ENCODE peak calls at places on chromosomes 12 and 14, in five cellular contexts. B is AG09309, D is tibial artery, H is stomach, T is breast epithelium. S is an unnamed sample.

GRCh38 chr12:132153501-132154340 is 9.5 kb downstream of the NOC4L start:
- DNase-seq in B (peak), D (peak), H (peak), T (no peak), S (no peak)

GRCh38 chr12:52293926-52294325 is 2.6 kb upstream of the KRT81 start:
- DNase-seq in B (no peak), D (no peak), H (no peak), T (no peak), S (no peak)

GRCh38 chr12:1093166-1093751 is 102.2 kb downstream of the ERC1 start:
- DNase-seq in B (peak), D (no peak), H (no peak), T (no peak), S (peak)

GRCh38 chr12:56160160-56160763 is 2.1 kb downstream of the MYL6 start:
- DNase-seq in B (no peak), D (no peak), H (no peak), T (no peak), S (no peak)

GRCh38 chr12:125065753-125066570 is 727 bp downstream of the AACS start:
- DNase-seq in B (no peak), D (no peak), H (no peak), T (no peak), S (no peak)

GRCh38 chr14:52917732-52918131 is 33.1 kb downstream of the FERMT2 start:
- DNase-seq in B (peak), D (no peak), H (no peak), T (no peak), S (no peak)

GRCh38 chr14:68268197-68268596 is 448.6 kb downstream of the RAD51B start:
- DNase-seq in B (no peak), D (no peak), H (no peak), T (no peak), S (no peak)

GRCh38 chr12:10247659-10248058 is 35.0 kb downstream of the GABARAPL1 start:
- DNase-seq in B (no peak), D (no peak), H (no peak), T (no peak), S (no peak)

GRCh38 chr14:99393059-99393655 is 87.5 kb downstream of the SETD3 start:
- DNase-seq in B (no peak), D (no peak), H (peak), T (no peak), S (no peak)

GRCh38 chr12:108738165-108738564 is 6.8 kb upstream of the CORO1C start:
- DNase-seq in B (no peak), D (no peak), H (no peak), T (no peak), S (no peak)

GRCh38 chr14:102554835-102555819 is 37.3 kb upstream of the RCOR1 start:
- DNase-seq in B (no peak), D (no peak), H (peak), T (no peak), S (no peak)

GRCh38 chr12:89353823-89354629 is 1.7 kb upstream of the DUSP6 start:
- DNase-seq in B (no peak), D (peak), H (peak), T (peak), S (no peak)

GRCh38 chr12:74980510-74980909 is 229.1 kb downstream of the KCNC2 start:
- DNase-seq in B (no peak), D (no peak), H (no peak), T (no peak), S (peak)

GRCh38 chr12:57965766-57966165 is 24.4 kb downstream of the ATP23 start:
- DNase-seq in B (no peak), D (no peak), H (no peak), T (no peak), S (no peak)

GRCh38 chr12:58922849-58923248 is 2.5 kb upstream of the LRIG3 start:
- DNase-seq in B (peak), D (no peak), H (no peak), T (no peak), S (no peak)

GRCh38 chr14:31209605-31210004 is 2.0 kb upstream of the HECTD1 start:
- DNase-seq in B (no peak), D (no peak), H (no peak), T (no peak), S (no peak)

GRCh38 chr12:89225808-89226368 is 126.4 kb downstream of the DUSP6 start:
- DNase-seq in B (peak), D (no peak), H (peak), T (peak), S (peak)

GRCh38 chr12:106058256-106059182 is 80.2 kb downstream of the NUAK1 start:
- DNase-seq in B (peak), D (no peak), H (no peak), T (no peak), S (no peak)

GRCh38 chr14:30551460-30551859 is 7.5 kb upstream of the G2E3 start:
- DNase-seq in B (no peak), D (no peak), H (no peak), T (no peak), S (no peak)

GRCh38 chr14:96698846-96699543 is 98.2 kb upstream of the VRK1 start:
- DNase-seq in B (no peak), D (no peak), H (no peak), T (no peak), S (no peak)

GRCh38 chr12:66740257-66740656 is 61.4 kb upstream of the GRIP1 start:
- DNase-seq in B (no peak), D (no peak), H (no peak), T (no peak), S (no peak)

GRCh38 chr14:58752280-58752679 is 114.5 kb downstream of the DACT1 start:
- DNase-seq in B (no peak), D (no peak), H (no peak), T (no peak), S (no peak)

GRCh38 chr14:105087963-105088811 is 23.0 kb upstream of the GPR132 start:
- DNase-seq in B (no peak), D (peak), H (peak), T (peak), S (no peak)

GRCh38 chr14:104851896-104852663 is 13.0 kb upstream of the CEP170B start:
- DNase-seq in B (no peak), D (peak), H (no peak), T (no peak), S (no peak)

GRCh38 chr12:75964150-75964549 is 67.4 kb downstream of the PHLDA1 start:
- DNase-seq in B (no peak), D (no peak), H (peak), T (no peak), S (no peak)

GRCh38 chr12:123271182-123271491 is 519 bp downstream of the CDK2AP1 start:
- DNase-seq in B (no peak), D (no peak), H (peak), T (no peak), S (no peak)

GRCh38 chr14:100582496-100583165 is 4.6 kb downstream of the BEGAIN start:
- DNase-seq in B (no peak), D (peak), H (no peak), T (no peak), S (no peak)

DNA sequence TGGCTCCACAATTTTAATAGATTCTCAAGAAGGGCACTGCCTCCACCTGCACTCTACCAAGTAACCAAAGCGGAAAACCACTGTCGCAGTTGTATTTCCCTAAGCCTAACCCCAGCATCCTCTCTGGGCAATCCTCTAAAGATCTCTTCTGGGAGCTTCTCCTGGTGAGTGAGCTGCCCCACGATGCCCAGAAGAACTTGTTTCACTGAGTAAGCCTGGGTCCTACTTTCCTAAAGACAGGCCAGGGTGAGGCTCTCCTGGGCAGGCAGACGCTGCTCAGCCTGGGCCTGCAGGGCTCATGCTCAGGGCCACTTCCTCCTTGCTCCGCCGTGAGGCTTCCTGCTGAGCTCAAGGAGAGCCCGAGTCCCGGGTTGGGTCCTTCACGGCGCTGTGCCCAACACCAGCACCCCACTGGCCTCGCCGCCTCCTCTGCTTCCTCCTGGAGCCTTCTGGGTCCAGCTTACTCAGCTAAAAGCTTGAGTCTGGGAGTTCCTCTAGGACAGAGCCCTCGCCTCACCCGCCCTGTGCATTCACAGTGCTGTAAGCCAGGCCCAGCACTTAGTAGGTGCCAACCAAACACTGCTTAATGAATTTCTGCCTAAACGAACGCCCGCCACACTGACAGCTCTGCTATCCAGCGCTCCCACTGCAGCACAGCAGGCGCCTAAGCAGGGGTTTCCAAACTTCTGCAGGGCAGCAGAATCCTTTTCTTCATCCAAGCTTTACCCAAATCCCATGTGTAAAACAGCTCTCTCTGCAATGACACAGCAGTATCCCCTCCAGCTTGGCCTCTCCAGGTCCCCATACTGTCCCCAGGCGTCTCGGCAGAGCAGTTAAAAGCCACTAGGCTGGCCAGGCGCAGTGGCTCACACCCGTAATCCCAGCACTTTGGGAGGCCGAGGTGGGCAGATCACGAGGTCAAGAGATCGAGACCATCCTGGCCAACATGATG is 5.7 kb downstream of the RAB35 start:
- DNase-seq in B (no peak), D (peak), H (peak), T (no peak), S (no peak)
- H3K4me3 ChIP-seq in B (no peak), D (no peak), H (no peak), T (no peak), S (no peak)

DNA sequence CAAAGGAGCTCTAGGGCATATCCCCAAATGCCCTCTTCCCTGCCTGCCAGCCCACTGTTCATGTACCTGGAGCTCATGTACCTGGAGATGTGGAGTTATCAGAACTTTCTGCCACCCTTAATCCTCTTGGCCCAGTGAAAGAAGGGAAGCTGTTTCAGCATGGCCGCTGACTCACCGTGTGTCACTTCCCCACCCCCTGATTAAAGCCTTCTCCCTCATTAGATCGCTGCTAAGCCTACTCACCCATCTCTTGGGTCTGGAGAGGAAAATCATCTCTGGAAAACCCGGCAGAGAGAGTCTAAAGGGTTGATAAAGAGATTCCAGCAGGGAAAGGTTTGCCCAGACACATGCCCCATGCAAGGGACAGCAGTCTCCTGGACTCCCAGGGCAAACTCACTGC is 4.5 kb upstream of the LTBP2 start:
- DNase-seq in B (no peak), D (no peak), H (no peak), T (no peak), S (peak)
- H3K4me3 ChIP-seq in B (no peak), D (no peak), H (no peak), T (no peak), S (peak)

GRCh38 chr12:114447799-114448617 is 42.1 kb upstream of the TBX5 start:
- DNase-seq in B (no peak), D (no peak), H (no peak), T (no peak), S (no peak)

GRCh38 chr12:114444422-114445279 is 38.7 kb upstream of the TBX5 start:
- DNase-seq in B (no peak), D (no peak), H (no peak), T (no peak), S (no peak)

GRCh38 chr12:114445401-114446323 is 39.7 kb upstream of the TBX5 start:
- DNase-seq in B (no peak), D (no peak), H (no peak), T (no peak), S (no peak)

GRCh38 chr12:114448618-114448933 is 42.6 kb upstream of the TBX5 start:
- DNase-seq in B (no peak), D (no peak), H (no peak), T (no peak), S (no peak)

DNA sequence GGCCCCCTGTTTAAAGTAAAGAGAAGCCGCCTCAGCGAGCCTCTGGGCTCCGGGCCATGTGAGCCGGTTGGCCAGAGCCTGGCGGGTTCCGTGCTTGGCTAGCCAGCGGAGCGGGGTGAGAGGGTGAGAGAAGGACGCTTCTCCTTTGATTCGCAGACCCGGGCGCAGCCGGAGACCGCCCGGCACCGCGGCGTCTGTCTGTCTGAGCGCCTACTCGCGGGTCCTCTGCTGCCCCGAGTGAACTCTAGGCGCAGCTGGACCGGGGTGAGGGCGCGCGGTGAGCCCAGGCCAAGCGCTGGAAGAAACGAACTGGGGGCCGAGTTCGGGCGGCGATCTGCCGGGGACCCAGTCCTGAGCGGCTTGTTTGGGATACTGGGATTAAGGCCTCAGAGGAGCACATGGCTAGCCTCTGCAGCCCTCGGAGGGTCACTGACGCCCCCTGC is 41.4 kb upstream of the TBX5 start:
- DNase-seq in B (no peak), D (no peak), H (no peak), T (no peak), S (no peak)
- H3K4me3 ChIP-seq in B (no peak), D (no peak), H (no peak), T (peak), S (no peak)

DNA sequence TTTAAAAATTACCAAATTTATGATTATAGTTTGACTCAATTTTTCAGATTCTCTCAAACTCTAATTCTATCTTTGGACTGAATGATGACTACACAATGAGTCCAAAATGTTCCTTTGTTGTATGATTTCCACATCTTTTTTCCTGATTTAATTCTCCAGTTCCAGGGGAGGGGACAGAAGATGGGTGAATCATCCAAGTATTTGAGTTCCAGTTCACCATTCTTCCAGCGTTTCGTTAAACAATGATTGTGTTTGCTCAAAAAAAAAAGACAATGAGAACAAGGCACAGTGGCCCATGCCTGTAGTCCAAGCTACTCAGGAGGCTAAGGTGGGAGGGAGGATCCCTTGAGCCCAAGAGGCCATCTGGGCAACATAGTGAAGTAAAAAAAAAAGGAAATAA is 23.8 kb downstream of the BAZ1A start:
- DNase-seq in B (no peak), D (no peak), H (no peak), T (no peak), S (peak)
- H3K4me3 ChIP-seq in B (no peak), D (no peak), H (no peak), T (no peak), S (no peak)

GRCh38 chr12:31650927-31651326 is 8.6 kb upstream of the ETFBKMT start:
- DNase-seq in B (no peak), D (no peak), H (peak), T (no peak), S (no peak)
- H3K4me3 ChIP-seq in B (no peak), D (no peak), H (no peak), T (peak), S (no peak)

GRCh38 chr12:6849976-6850560 is 1.0 kb downstream of the CDCA3 start:
- DNase-seq in B (no peak), D (no peak), H (no peak), T (no peak), S (no peak)
- H3K4me3 ChIP-seq in B (peak), D (no peak), H (peak), T (no peak), S (peak)

GRCh38 chr12:41205070-41205715 is 17.1 kb downstream of the PDZRN4 start:
- DNase-seq in B (no peak), D (no peak), H (no peak), T (no peak), S (peak)
- H3K4me3 ChIP-seq in B (no peak), D (peak), H (peak), T (peak), S (peak)

S was measured in epithelial cell of proximal tubule.